ENCODE peak calls at places on chromosome 6, in eight cellular contexts. A, X, T, G, V, W, Z and U are unnamed samples.

GRCh38 chr6:149723262-149723661 is 5.4 kb upstream of the LATS1 start:
- DNase-seq in A (no peak), X (no peak), T (no peak), G (no peak), V (no peak), W (no peak), Z (no peak), U (no peak)

GRCh38 chr6:4636881-4637224 is 139.4 kb upstream of the CDYL start:
- DNase-seq in A (no peak), X (no peak), T (no peak), G (no peak), V (no peak), W (no peak), Z (no peak), U (no peak)

GRCh38 chr6:157670466-157671186 is 152.4 kb upstream of the SNX9 start:
- DNase-seq in A (no peak), X (peak), T (no peak), G (no peak), V (peak), W (no peak), Z (no peak), U (no peak)

GRCh38 chr6:9851541-9852380 is 563.1 kb downstream of the TFAP2A start:
- DNase-seq in A (peak), X (no peak), T (no peak), G (no peak), V (no peak), W (peak), Z (no peak), U (no peak)

GRCh38 chr6:134995536-134995935 is 45.6 kb upstream of the ALDH8A1 start:
- DNase-seq in A (no peak), X (no peak), T (no peak), G (no peak), V (no peak), W (no peak), Z (no peak), U (no peak)

GRCh38 chr6:106519460-106520394 is 109.6 kb downstream of the RTN4IP1 start:
- DNase-seq in A (peak), X (no peak), T (no peak), G (peak), V (no peak), W (peak), Z (peak), U (no peak)

GRCh38 chr6:24648276-24648675 is 2.3 kb upstream of the KIAA0319 start:
- DNase-seq in A (no peak), X (no peak), T (no peak), G (no peak), V (no peak), W (no peak), Z (no peak), U (no peak)

GRCh38 chr6:119065382-119065781 is 13.1 kb downstream of the FAM184A start:
- DNase-seq in A (no peak), X (no peak), T (no peak), G (no peak), V (no peak), W (no peak), Z (no peak), U (no peak)

GRCh38 chr6:128327890-128328289 is 192.5 kb downstream of the PTPRK start:
- DNase-seq in A (no peak), X (no peak), T (no peak), G (no peak), V (no peak), W (peak), Z (no peak), U (no peak)

GRCh38 chr6:46655803-46656202 is 3.0 kb downstream of the SLC25A27 start:
- DNase-seq in A (no peak), X (no peak), T (no peak), G (no peak), V (no peak), W (no peak), Z (no peak), U (no peak)

GRCh38 chr6:13156381-13156780 is 172.0 kb downstream of the TBC1D7 start:
- DNase-seq in A (peak), X (no peak), T (no peak), G (no peak), V (no peak), W (peak), Z (no peak), U (no peak)

GRCh38 chr6:134909701-134910595 is 40.0 kb downstream of the ALDH8A1 start:
- DNase-seq in A (no peak), X (no peak), T (no peak), G (no peak), V (no peak), W (no peak), Z (no peak), U (peak)

GRCh38 chr6:39189915-39190544 is 39.2 kb downstream of the KCNK5 start:
- DNase-seq in A (peak), X (peak), T (no peak), G (no peak), V (peak), W (no peak), Z (no peak), U (no peak)

GRCh38 chr6:7787137-7787575 is 61.3 kb downstream of the BMP6 start:
- DNase-seq in A (no peak), X (peak), T (no peak), G (no peak), V (no peak), W (no peak), Z (no peak), U (peak)

GRCh38 chr6:43465978-43466377 is 10.6 kb upstream of the DLK2 start:
- DNase-seq in A (no peak), X (no peak), T (no peak), G (no peak), V (no peak), W (no peak), Z (no peak), U (no peak)

GRCh38 chr6:32046450-32047083 is 8.4 kb downstream of the CYP21A2 start:
- DNase-seq in A (no peak), X (peak), T (no peak), G (no peak), V (peak), W (no peak), Z (no peak), U (peak)

GRCh38 chr6:74879970-74880369 is 325.9 kb downstream of the COL12A1 start:
- DNase-seq in A (no peak), X (no peak), T (no peak), G (no peak), V (no peak), W (no peak), Z (no peak), U (no peak)

GRCh38 chr6:27630727-27631613 is 158.1 kb upstream of the ZNF184 start:
- DNase-seq in A (peak), X (peak), T (no peak), G (peak), V (no peak), W (peak), Z (no peak), U (no peak)

GRCh38 chr6:106966671-106967522 is 7.6 kb downstream of the CD24 start:
- DNase-seq in A (peak), X (no peak), T (no peak), G (no peak), V (no peak), W (peak), Z (no peak), U (no peak)

GRCh38 chr6:47188588-47189021 is 121.1 kb downstream of the TNFRSF21 start:
- DNase-seq in A (peak), X (no peak), T (no peak), G (no peak), V (no peak), W (peak), Z (no peak), U (no peak)

GRCh38 chr6:37285861-37286311 is 27.9 kb upstream of the TMEM217 start:
- DNase-seq in A (peak), X (no peak), T (no peak), G (no peak), V (no peak), W (peak), Z (no peak), U (no peak)

GRCh38 chr6:150208606-150209352 is 65.9 kb downstream of the PPP1R14C start:
- DNase-seq in A (no peak), X (no peak), T (no peak), G (no peak), V (no peak), W (peak), Z (no peak), U (no peak)

GRCh38 chr6:41247882-41248707 is 19.9 kb downstream of the TREML4 start:
- DNase-seq in A (no peak), X (no peak), T (no peak), G (no peak), V (no peak), W (no peak), Z (no peak), U (no peak)

GRCh38 chr6:72348926-72349325 is 272.9 kb upstream of the KCNQ5 start:
- DNase-seq in A (no peak), X (no peak), T (no peak), G (no peak), V (no peak), W (peak), Z (no peak), U (no peak)

GRCh38 chr6:42532038-42532669 is 31.7 kb upstream of the UBR2 start:
- DNase-seq in A (peak), X (no peak), T (peak), G (no peak), V (no peak), W (peak), Z (no peak), U (peak)

GRCh38 chr6:356828-357251 is 34.7 kb upstream of the IRF4 start:
- DNase-seq in A (no peak), X (peak), T (no peak), G (no peak), V (peak), W (no peak), Z (no peak), U (no peak)

GRCh38 chr6:11384531-11385309 is 152.3 kb upstream of the NEDD9 start:
- DNase-seq in A (peak), X (no peak), T (no peak), G (no peak), V (no peak), W (peak), Z (no peak), U (no peak)

GRCh38 chr6:26311012-26311384 is 54.0 kb upstream of the BTN3A2 start:
- DNase-seq in A (peak), X (peak), T (peak), G (peak), V (no peak), W (no peak), Z (no peak), U (peak)

GRCh38 chr6:143061597-143062385 is 1.1 kb downstream of the AIG1 start:
- DNase-seq in A (no peak), X (no peak), T (no peak), G (no peak), V (no peak), W (peak), Z (no peak), U (no peak)

GRCh38 chr6:68279793-68280557 is 355.1 kb upstream of the ADGRB3 start:
- DNase-seq in A (no peak), X (no peak), T (no peak), G (no peak), V (no peak), W (no peak), Z (no peak), U (no peak)

GRCh38 chr6:138017156-138017757 is 90.0 kb downstream of the PERP start:
- DNase-seq in A (no peak), X (no peak), T (no peak), G (no peak), V (no peak), W (no peak), Z (no peak), U (no peak)

GRCh38 chr6:29887330-29887818 is 55.0 kb upstream of the HLA-A start:
- DNase-seq in A (no peak), X (peak), T (no peak), G (no peak), V (peak), W (peak), Z (no peak), U (no peak)

GRCh38 chr6:105621564-105622175 is 218.8 kb upstream of the PREP start:
- DNase-seq in A (no peak), X (no peak), T (no peak), G (no peak), V (no peak), W (no peak), Z (no peak), U (no peak)

GRCh38 chr6:113595921-113596376 is 261.2 kb upstream of the MARCKS start:
- DNase-seq in A (no peak), X (no peak), T (no peak), G (no peak), V (no peak), W (peak), Z (no peak), U (no peak)